ENCODE peak calls at places on chromosomes 7 and 10, in ten cellular contexts. One of them, this sample, is unnamed.

GRCh38 chr7:8442814-8443304 is 9.4 kb downstream of the NXPH1 start:
- DNase-seq in stimulated activated CD4-positive, alpha-beta T cell treated with anti-CD3 and anti-CD28 coated beads, Interleukin-4, amount 100 ng/mL, for 24 hours: peak
- DNase-seq in NCI-H2029: peak
- DNase-seq in mucosa of gallbladder: peak
- DNase-seq in stimulated activated CD8-positive, alpha-beta memory T cell treated with anti-CD3 and anti-CD28 coated beads, Interleukin-4, amount 100 ng/mL, for 1 hour: peak
- DNase-seq in anterior cingulate cortex: peak
- DNase-seq in WTC11: peak
- DNase-seq in endodermal cell: peak
- DNase-seq in MV-4-11: no peak
- DNase-seq in activated CD4-positive, alpha-beta T cell treated with anti-CD3 and anti-CD28 coated beads for 24 hours: peak
- DNase-seq in this sample: peak

GRCh38 chr10:43282881-43283280 is 16.0 kb upstream of the RASGEF1A start:
- DNase-seq in stimulated activated CD4-positive, alpha-beta T cell treated with anti-CD3 and anti-CD28 coated beads, Interleukin-4, amount 100 ng/mL, for 24 hours: no peak
- DNase-seq in NCI-H2029: no peak
- DNase-seq in mucosa of gallbladder: no peak
- DNase-seq in stimulated activated CD8-positive, alpha-beta memory T cell treated with anti-CD3 and anti-CD28 coated beads, Interleukin-4, amount 100 ng/mL, for 1 hour: no peak
- DNase-seq in anterior cingulate cortex: no peak
- DNase-seq in WTC11: peak
- DNase-seq in endodermal cell: peak
- DNase-seq in MV-4-11: no peak
- DNase-seq in activated CD4-positive, alpha-beta T cell treated with anti-CD3 and anti-CD28 coated beads for 24 hours: no peak
- DNase-seq in this sample: no peak

GRCh38 chr7:47664650-47665049 is 82.7 kb upstream of the TNS3 start:
- DNase-seq in stimulated activated CD4-positive, alpha-beta T cell treated with anti-CD3 and anti-CD28 coated beads, Interleukin-4, amount 100 ng/mL, for 24 hours: no peak
- DNase-seq in NCI-H2029: no peak
- DNase-seq in mucosa of gallbladder: no peak
- DNase-seq in stimulated activated CD8-positive, alpha-beta memory T cell treated with anti-CD3 and anti-CD28 coated beads, Interleukin-4, amount 100 ng/mL, for 1 hour: no peak
- DNase-seq in anterior cingulate cortex: no peak
- DNase-seq in WTC11: no peak
- DNase-seq in endodermal cell: no peak
- DNase-seq in MV-4-11: no peak
- DNase-seq in activated CD4-positive, alpha-beta T cell treated with anti-CD3 and anti-CD28 coated beads for 24 hours: no peak
- DNase-seq in this sample: no peak

GRCh38 chr10:104980401-104980800 is 339.3 kb downstream of the SORCS3 start:
- DNase-seq in stimulated activated CD4-positive, alpha-beta T cell treated with anti-CD3 and anti-CD28 coated beads, Interleukin-4, amount 100 ng/mL, for 24 hours: no peak
- DNase-seq in NCI-H2029: no peak
- DNase-seq in mucosa of gallbladder: no peak
- DNase-seq in stimulated activated CD8-positive, alpha-beta memory T cell treated with anti-CD3 and anti-CD28 coated beads, Interleukin-4, amount 100 ng/mL, for 1 hour: no peak
- DNase-seq in anterior cingulate cortex: no peak
- DNase-seq in WTC11: no peak
- DNase-seq in endodermal cell: no peak
- DNase-seq in MV-4-11: no peak
- DNase-seq in activated CD4-positive, alpha-beta T cell treated with anti-CD3 and anti-CD28 coated beads for 24 hours: no peak
- DNase-seq in this sample: no peak

GRCh38 chr10:78700413-78700812 is 368.4 kb upstream of the ZMIZ1 start:
- DNase-seq in stimulated activated CD4-positive, alpha-beta T cell treated with anti-CD3 and anti-CD28 coated beads, Interleukin-4, amount 100 ng/mL, for 24 hours: no peak
- DNase-seq in NCI-H2029: no peak
- DNase-seq in mucosa of gallbladder: peak
- DNase-seq in stimulated activated CD8-positive, alpha-beta memory T cell treated with anti-CD3 and anti-CD28 coated beads, Interleukin-4, amount 100 ng/mL, for 1 hour: no peak
- DNase-seq in anterior cingulate cortex: no peak
- DNase-seq in WTC11: no peak
- DNase-seq in endodermal cell: peak
- DNase-seq in MV-4-11: peak
- DNase-seq in activated CD4-positive, alpha-beta T cell treated with anti-CD3 and anti-CD28 coated beads for 24 hours: no peak
- DNase-seq in this sample: peak

GRCh38 chr10:31358688-31359330 is 39.8 kb downstream of the ZEB1 start:
- DNase-seq in stimulated activated CD4-positive, alpha-beta T cell treated with anti-CD3 and anti-CD28 coated beads, Interleukin-4, amount 100 ng/mL, for 24 hours: no peak
- DNase-seq in NCI-H2029: no peak
- DNase-seq in mucosa of gallbladder: no peak
- DNase-seq in stimulated activated CD8-positive, alpha-beta memory T cell treated with anti-CD3 and anti-CD28 coated beads, Interleukin-4, amount 100 ng/mL, for 1 hour: no peak
- DNase-seq in anterior cingulate cortex: no peak
- DNase-seq in WTC11: no peak
- DNase-seq in endodermal cell: no peak
- DNase-seq in MV-4-11: no peak
- DNase-seq in activated CD4-positive, alpha-beta T cell treated with anti-CD3 and anti-CD28 coated beads for 24 hours: no peak
- DNase-seq in this sample: peak

GRCh38 chr7:99267530-99268360 is 4.9 kb upstream of the MYH16 start:
- DNase-seq in stimulated activated CD4-positive, alpha-beta T cell treated with anti-CD3 and anti-CD28 coated beads, Interleukin-4, amount 100 ng/mL, for 24 hours: no peak
- DNase-seq in NCI-H2029: no peak
- DNase-seq in mucosa of gallbladder: peak
- DNase-seq in stimulated activated CD8-positive, alpha-beta memory T cell treated with anti-CD3 and anti-CD28 coated beads, Interleukin-4, amount 100 ng/mL, for 1 hour: no peak
- DNase-seq in anterior cingulate cortex: peak
- DNase-seq in WTC11: no peak
- DNase-seq in endodermal cell: no peak
- DNase-seq in MV-4-11: no peak
- DNase-seq in activated CD4-positive, alpha-beta T cell treated with anti-CD3 and anti-CD28 coated beads for 24 hours: no peak
- DNase-seq in this sample: peak

GRCh38 chr7:151133986-151134742 is 33.3 kb downstream of the GBX1 start:
- DNase-seq in stimulated activated CD4-positive, alpha-beta T cell treated with anti-CD3 and anti-CD28 coated beads, Interleukin-4, amount 100 ng/mL, for 24 hours: no peak
- DNase-seq in NCI-H2029: no peak
- DNase-seq in mucosa of gallbladder: no peak
- DNase-seq in stimulated activated CD8-positive, alpha-beta memory T cell treated with anti-CD3 and anti-CD28 coated beads, Interleukin-4, amount 100 ng/mL, for 1 hour: no peak
- DNase-seq in anterior cingulate cortex: no peak
- DNase-seq in WTC11: no peak
- DNase-seq in endodermal cell: no peak
- DNase-seq in MV-4-11: no peak
- DNase-seq in activated CD4-positive, alpha-beta T cell treated with anti-CD3 and anti-CD28 coated beads for 24 hours: no peak
- DNase-seq in this sample: no peak

GRCh38 chr10:114346176-114347031 is 57.9 kb downstream of the AFAP1L2 start:
- DNase-seq in stimulated activated CD4-positive, alpha-beta T cell treated with anti-CD3 and anti-CD28 coated beads, Interleukin-4, amount 100 ng/mL, for 24 hours: no peak
- DNase-seq in NCI-H2029: no peak
- DNase-seq in mucosa of gallbladder: no peak
- DNase-seq in stimulated activated CD8-positive, alpha-beta memory T cell treated with anti-CD3 and anti-CD28 coated beads, Interleukin-4, amount 100 ng/mL, for 1 hour: no peak
- DNase-seq in anterior cingulate cortex: no peak
- DNase-seq in WTC11: no peak
- DNase-seq in endodermal cell: no peak
- DNase-seq in MV-4-11: no peak
- DNase-seq in activated CD4-positive, alpha-beta T cell treated with anti-CD3 and anti-CD28 coated beads for 24 hours: no peak
- DNase-seq in this sample: no peak

GRCh38 chr10:12048547-12048946 is 5.9 kb upstream of the UPF2 start:
- DNase-seq in stimulated activated CD4-positive, alpha-beta T cell treated with anti-CD3 and anti-CD28 coated beads, Interleukin-4, amount 100 ng/mL, for 24 hours: no peak
- DNase-seq in NCI-H2029: no peak
- DNase-seq in mucosa of gallbladder: no peak
- DNase-seq in stimulated activated CD8-positive, alpha-beta memory T cell treated with anti-CD3 and anti-CD28 coated beads, Interleukin-4, amount 100 ng/mL, for 1 hour: no peak
- DNase-seq in anterior cingulate cortex: no peak
- DNase-seq in WTC11: no peak
- DNase-seq in endodermal cell: no peak
- DNase-seq in MV-4-11: no peak
- DNase-seq in activated CD4-positive, alpha-beta T cell treated with anti-CD3 and anti-CD28 coated beads for 24 hours: no peak
- DNase-seq in this sample: no peak

This sample was measured in G401.